ENCODE peak calls at places on chromosomes 12 and 14, in five cellular contexts. One of them, this sample, is unnamed.
A peak's percentile ranks its signal among the peaks of the same experiment; 100 is the strongest.

GRCh38 chr12:68334136-68334535 is 2.0 kb upstream of the MDM1 start:
- DNase-seq in T follicular helper cell: no peak
- DNase-seq in frontal cortex: no peak
- DNase-seq in neural crest cell: no peak
- DNase-seq in C1 segment of cervical spinal cord: no peak
- DNase-seq in this sample: no peak

GRCh38 chr12:28318273-28318672 is 128.0 kb downstream of the CCDC91 start:
- DNase-seq in T follicular helper cell: no peak
- DNase-seq in frontal cortex: no peak
- DNase-seq in neural crest cell: no peak
- DNase-seq in C1 segment of cervical spinal cord: no peak
- DNase-seq in this sample: no peak

GRCh38 chr12:67437011-67437410 is 167.9 kb downstream of the CAND1 start:
- DNase-seq in T follicular helper cell: no peak
- DNase-seq in frontal cortex: no peak
- DNase-seq in neural crest cell: no peak
- DNase-seq in C1 segment of cervical spinal cord: no peak
- DNase-seq in this sample: no peak

GRCh38 chr14:76091036-76091435 is 60.7 kb upstream of the GPATCH2L start:
- DNase-seq in T follicular helper cell: no peak
- DNase-seq in frontal cortex: peak; percentile 51
- DNase-seq in neural crest cell: no peak
- DNase-seq in C1 segment of cervical spinal cord: peak; percentile 19
- DNase-seq in this sample: no peak

GRCh38 chr14:101774006-101774755 is 12.7 kb downstream of the PPP2R5C start:
- DNase-seq in T follicular helper cell: no peak
- DNase-seq in frontal cortex: no peak
- DNase-seq in neural crest cell: no peak
- DNase-seq in C1 segment of cervical spinal cord: peak; percentile 59
- DNase-seq in this sample: no peak

GRCh38 chr14:76872796-76873432 is 46.7 kb downstream of the LRRC74A start:
- DNase-seq in T follicular helper cell: peak; percentile 55
- DNase-seq in frontal cortex: peak; percentile 72
- DNase-seq in neural crest cell: peak; percentile 68
- DNase-seq in C1 segment of cervical spinal cord: peak; percentile 48
- DNase-seq in this sample: peak; percentile 61

GRCh38 chr14:35420036-35420811 is 15.7 kb upstream of the NFKBIA start:
- DNase-seq in T follicular helper cell: no peak
- DNase-seq in frontal cortex: no peak
- DNase-seq in neural crest cell: no peak
- DNase-seq in C1 segment of cervical spinal cord: no peak
- DNase-seq in this sample: no peak

GRCh38 chr12:46874642-46875041 is 48.8 kb upstream of the SLC38A4 start:
- DNase-seq in T follicular helper cell: no peak
- DNase-seq in frontal cortex: no peak
- DNase-seq in neural crest cell: no peak
- DNase-seq in C1 segment of cervical spinal cord: no peak
- DNase-seq in this sample: peak; percentile 52

GRCh38 chr14:100858838-100859220 is 32.9 kb downstream of the MEG3 start:
- DNase-seq in T follicular helper cell: no peak
- DNase-seq in frontal cortex: no peak
- DNase-seq in neural crest cell: no peak
- DNase-seq in C1 segment of cervical spinal cord: no peak
- DNase-seq in this sample: no peak

GRCh38 chr14:102220031-102220430 is 80.3 kb downstream of the WDR20 start:
- DNase-seq in T follicular helper cell: no peak
- DNase-seq in frontal cortex: no peak
- DNase-seq in neural crest cell: no peak
- DNase-seq in C1 segment of cervical spinal cord: no peak
- DNase-seq in this sample: no peak

GRCh38 chr12:31325524-31325875 is 450 bp downstream of the SINHCAF start:
- DNase-seq in T follicular helper cell: no peak
- DNase-seq in frontal cortex: peak; percentile 25
- DNase-seq in neural crest cell: no peak
- DNase-seq in C1 segment of cervical spinal cord: peak; percentile 60
- DNase-seq in this sample: no peak

GRCh38 chr14:49464885-49465284 is 121.3 kb downstream of the RPS29 start:
- DNase-seq in T follicular helper cell: no peak
- DNase-seq in frontal cortex: no peak
- DNase-seq in neural crest cell: no peak
- DNase-seq in C1 segment of cervical spinal cord: no peak
- DNase-seq in this sample: peak; percentile 9

GRCh38 chr12:108975024-108975593 is 45.8 kb downstream of the SVOP start:
- DNase-seq in T follicular helper cell: no peak
- DNase-seq in frontal cortex: no peak
- DNase-seq in neural crest cell: no peak
- DNase-seq in C1 segment of cervical spinal cord: no peak
- DNase-seq in this sample: no peak

GRCh38 chr14:60758875-60759274 is 24.3 kb downstream of the MNAT1 start:
- DNase-seq in T follicular helper cell: no peak
- DNase-seq in frontal cortex: no peak
- DNase-seq in neural crest cell: no peak
- DNase-seq in C1 segment of cervical spinal cord: no peak
- DNase-seq in this sample: no peak

GRCh38 chr12:89653-90052 is 23.1 kb downstream of the IQSEC3 start:
- DNase-seq in T follicular helper cell: no peak
- DNase-seq in frontal cortex: no peak
- DNase-seq in neural crest cell: no peak
- DNase-seq in C1 segment of cervical spinal cord: no peak
- DNase-seq in this sample: no peak

GRCh38 chr14:31124197-31124596 is 83.4 kb downstream of the HECTD1 start:
- DNase-seq in T follicular helper cell: no peak
- DNase-seq in frontal cortex: no peak
- DNase-seq in neural crest cell: no peak
- DNase-seq in C1 segment of cervical spinal cord: no peak
- DNase-seq in this sample: no peak

GRCh38 chr12:63882844-63883243 is 38.3 kb downstream of the SRGAP1 start:
- DNase-seq in T follicular helper cell: no peak
- DNase-seq in frontal cortex: no peak
- DNase-seq in neural crest cell: peak; percentile 5
- DNase-seq in C1 segment of cervical spinal cord: no peak
- DNase-seq in this sample: no peak

GRCh38 chr14:20680843-20681347 is 3.5 kb upstream of the RNASE4 start:
- DNase-seq in T follicular helper cell: no peak
- DNase-seq in frontal cortex: peak; percentile 54
- DNase-seq in neural crest cell: no peak
- DNase-seq in C1 segment of cervical spinal cord: no peak
- DNase-seq in this sample: no peak

GRCh38 chr12:96431067-96431466 is 30.8 kb upstream of the CDK17 start:
- DNase-seq in T follicular helper cell: no peak
- DNase-seq in frontal cortex: no peak
- DNase-seq in neural crest cell: no peak
- DNase-seq in C1 segment of cervical spinal cord: no peak
- DNase-seq in this sample: no peak

GRCh38 chr14:20803221-20803620 is 577 bp upstream of the RNASE1 start:
- DNase-seq in T follicular helper cell: no peak
- DNase-seq in frontal cortex: no peak
- DNase-seq in neural crest cell: no peak
- DNase-seq in C1 segment of cervical spinal cord: peak; percentile 57
- DNase-seq in this sample: no peak

GRCh38 chr12:56160160-56160763 is 2.1 kb downstream of the MYL6 start:
- DNase-seq in T follicular helper cell: peak; percentile 57
- DNase-seq in frontal cortex: no peak
- DNase-seq in neural crest cell: no peak
- DNase-seq in C1 segment of cervical spinal cord: no peak
- DNase-seq in this sample: peak; percentile 55

GRCh38 chr12:80567391-80567790 is 123.4 kb downstream of the PTPRQ start:
- DNase-seq in T follicular helper cell: no peak
- DNase-seq in frontal cortex: no peak
- DNase-seq in neural crest cell: no peak
- DNase-seq in C1 segment of cervical spinal cord: no peak
- DNase-seq in this sample: peak; percentile 46

GRCh38 chr14:97777622-97778021 is 980.4 kb downstream of the VRK1 start:
- DNase-seq in T follicular helper cell: no peak
- DNase-seq in frontal cortex: no peak
- DNase-seq in neural crest cell: no peak
- DNase-seq in C1 segment of cervical spinal cord: no peak
- DNase-seq in this sample: no peak

GRCh38 chr12:107306141-107306670 is 212.9 kb upstream of the CRY1 start:
- DNase-seq in T follicular helper cell: no peak
- DNase-seq in frontal cortex: no peak
- DNase-seq in neural crest cell: no peak
- DNase-seq in C1 segment of cervical spinal cord: no peak
- DNase-seq in this sample: no peak

GRCh38 chr12:22535478-22535877 is 8.9 kb downstream of the C2CD5 start:
- DNase-seq in T follicular helper cell: no peak
- DNase-seq in frontal cortex: no peak
- DNase-seq in neural crest cell: no peak
- DNase-seq in C1 segment of cervical spinal cord: no peak
- DNase-seq in this sample: no peak

GRCh38 chr12:94046626-94047410 is 101.6 kb upstream of the PLXNC1 start:
- DNase-seq in T follicular helper cell: no peak
- DNase-seq in frontal cortex: no peak
- DNase-seq in neural crest cell: no peak
- DNase-seq in C1 segment of cervical spinal cord: no peak
- DNase-seq in this sample: peak; percentile 50

GRCh38 chr12:93135286-93136239 is 206.5 kb upstream of the EEA1 start:
- DNase-seq in T follicular helper cell: no peak
- DNase-seq in frontal cortex: no peak
- DNase-seq in neural crest cell: no peak
- DNase-seq in C1 segment of cervical spinal cord: no peak
- DNase-seq in this sample: no peak

GRCh38 chr12:96064966-96065365 is 29.6 kb upstream of the LTA4H start:
- DNase-seq in T follicular helper cell: no peak
- DNase-seq in frontal cortex: no peak
- DNase-seq in neural crest cell: no peak
- DNase-seq in C1 segment of cervical spinal cord: no peak
- DNase-seq in this sample: no peak

GRCh38 chr12:132290203-132290540 is 39.2 kb downstream of the GALNT9 start:
- DNase-seq in T follicular helper cell: no peak
- DNase-seq in frontal cortex: no peak
- DNase-seq in neural crest cell: no peak
- DNase-seq in C1 segment of cervical spinal cord: no peak
- DNase-seq in this sample: no peak

GRCh38 chr12:104372048-104372720 is 68.6 kb downstream of the EID3 start:
- DNase-seq in T follicular helper cell: no peak
- DNase-seq in frontal cortex: no peak
- DNase-seq in neural crest cell: no peak
- DNase-seq in C1 segment of cervical spinal cord: no peak
- DNase-seq in this sample: no peak

GRCh38 chr12:6336079-6336858 is 5.6 kb downstream of the TNFRSF1A start:
- DNase-seq in T follicular helper cell: no peak
- DNase-seq in frontal cortex: peak; percentile 83
- DNase-seq in neural crest cell: peak; percentile 74
- DNase-seq in C1 segment of cervical spinal cord: peak; percentile 72
- DNase-seq in this sample: peak; percentile 100

GRCh38 chr12:32108829-32109228 is 2.2 kb downstream of the BICD1 start:
- DNase-seq in T follicular helper cell: no peak
- DNase-seq in frontal cortex: no peak
- DNase-seq in neural crest cell: no peak
- DNase-seq in C1 segment of cervical spinal cord: no peak
- DNase-seq in this sample: no peak

This sample was measured in cardiac muscle cell.